ENCODE peak calls at places on chromosomes 13 and 19, in nine cellular contexts. W, O, J, B, X, L, V, S and R are unnamed samples.

GRCh38 chr13:28499579-28499978 is 4.7 kb upstream of the FLT1 start:
- DNase-seq in W (no peak), O (no peak), J (no peak), B (no peak), X (no peak), L (no peak), V (peak), S (peak), R (no peak)

GRCh38 chr13:85828094-85828684 is 29.0 kb upstream of the SLITRK6 start:
- DNase-seq in W (peak), O (peak), J (no peak), B (no peak), X (no peak), L (no peak), V (peak), S (no peak), R (no peak)

GRCh38 chr13:106515635-106516254 is 19.7 kb downstream of the EFNB2 start:
- DNase-seq in W (no peak), O (no peak), J (no peak), B (no peak), X (no peak), L (no peak), V (no peak), S (no peak), R (no peak)

GRCh38 chr13:99357149-99357596 is 50.0 kb upstream of the GPR183 start:
- DNase-seq in W (peak), O (peak), J (no peak), B (peak), X (peak), L (no peak), V (no peak), S (peak), R (no peak)

GRCh38 chr19:50812474-50812873 is 11.1 kb downstream of the KLK1 start:
- DNase-seq in W (no peak), O (no peak), J (no peak), B (no peak), X (no peak), L (no peak), V (no peak), S (no peak), R (no peak)

GRCh38 chr19:33432408-33433170 is 59.1 kb downstream of the CEBPG start:
- DNase-seq in W (no peak), O (no peak), J (no peak), B (no peak), X (no peak), L (peak), V (no peak), S (no peak), R (no peak)

GRCh38 chr13:32585625-32586021 is 629 bp upstream of the PDS5B start:
- DNase-seq in W (no peak), O (no peak), J (peak), B (peak), X (no peak), L (no peak), V (no peak), S (no peak), R (no peak)

GRCh38 chr19:33470686-33471085 is 50.9 kb downstream of the PEPD start:
- DNase-seq in W (no peak), O (no peak), J (no peak), B (no peak), X (no peak), L (peak), V (no peak), S (no peak), R (no peak)

GRCh38 chr19:10105241-10106099 is 692 bp upstream of the PPAN start:
- DNase-seq in W (no peak), O (no peak), J (no peak), B (peak), X (no peak), L (no peak), V (no peak), S (no peak), R (no peak)

GRCh38 chr19:14381689-14382474 is 638 bp downstream of the ADGRE5 start:
- DNase-seq in W (no peak), O (peak), J (peak), B (peak), X (peak), L (peak), V (peak), S (no peak), R (no peak)

GRCh38 chr19:750640-751423 is at the start of gene MISP:
- DNase-seq in W (no peak), O (no peak), J (peak), B (no peak), X (no peak), L (peak), V (peak), S (no peak), R (no peak)

GRCh38 chr13:23610187-23610576 is 40.0 kb downstream of the TNFRSF19 start:
- DNase-seq in W (no peak), O (peak), J (no peak), B (no peak), X (no peak), L (no peak), V (no peak), S (no peak), R (no peak)

GRCh38 chr13:19984430-19985218 is 26.1 kb downstream of the ZMYM2 start:
- DNase-seq in W (peak), O (peak), J (no peak), B (no peak), X (no peak), L (no peak), V (peak), S (peak), R (no peak)

GRCh38 chr13:42330991-42331390 is 59.0 kb downstream of the AKAP11 start:
- DNase-seq in W (no peak), O (peak), J (no peak), B (no peak), X (no peak), L (no peak), V (no peak), S (peak), R (no peak)

GRCh38 chr13:93951153-93951552 is 528.3 kb downstream of the DCT start:
- DNase-seq in W (no peak), O (peak), J (no peak), B (no peak), X (no peak), L (no peak), V (no peak), S (no peak), R (no peak)

GRCh38 chr13:98014766-98015165 is 61.3 kb downstream of the IPO5 start:
- DNase-seq in W (peak), O (peak), J (no peak), B (no peak), X (no peak), L (no peak), V (peak), S (peak), R (no peak)

GRCh38 chr19:38831142-38831605 is 420 bp downstream of the ECH1 start:
- DNase-seq in W (peak), O (peak), J (peak), B (no peak), X (peak), L (peak), V (peak), S (peak), R (no peak)

GRCh38 chr13:33139186-33139585 is 123.0 kb downstream of the KL start:
- DNase-seq in W (no peak), O (no peak), J (no peak), B (no peak), X (no peak), L (no peak), V (no peak), S (no peak), R (no peak)

GRCh38 chr19:18940791-18941627 is at the start of gene HOMER3:
- DNase-seq in W (no peak), O (peak), J (peak), B (peak), X (peak), L (peak), V (peak), S (peak), R (peak)

GRCh38 chr13:112896736-112897602 is 72.0 kb upstream of the MCF2L start:
- DNase-seq in W (no peak), O (no peak), J (no peak), B (no peak), X (no peak), L (peak), V (no peak), S (no peak), R (no peak)

GRCh38 chr19:49581007-49581508 is at the start of gene PRRG2:
- DNase-seq in W (no peak), O (no peak), J (peak), B (no peak), X (no peak), L (peak), V (no peak), S (no peak), R (no peak)

GRCh38 chr13:50599927-50600326 is 243.6 kb downstream of the DLEU7 start:
- DNase-seq in W (no peak), O (no peak), J (no peak), B (no peak), X (no peak), L (no peak), V (no peak), S (no peak), R (no peak)

GRCh38 chr19:44371815-44372480 is 15.5 kb upstream of the ZNF112 start:
- DNase-seq in W (no peak), O (no peak), J (no peak), B (no peak), X (no peak), L (no peak), V (no peak), S (no peak), R (no peak)

GRCh38 chr13:81133066-81133465 is 792.1 kb upstream of the SPRY2 start:
- DNase-seq in W (no peak), O (peak), J (no peak), B (no peak), X (no peak), L (no peak), V (peak), S (no peak), R (no peak)

GRCh38 chr19:14363203-14364097 is 17.8 kb upstream of the ADGRE5 start:
- DNase-seq in W (no peak), O (peak), J (peak), B (peak), X (peak), L (peak), V (peak), S (peak), R (no peak)

GRCh38 chr13:39405596-39405995 is 197.4 kb downstream of the LHFPL6 start:
- DNase-seq in W (no peak), O (no peak), J (no peak), B (no peak), X (no peak), L (no peak), V (no peak), S (no peak), R (no peak)

GRCh38 chr19:47765522-47766358 is 12.8 kb upstream of the SELENOW start:
- DNase-seq in W (no peak), O (peak), J (peak), B (peak), X (peak), L (peak), V (no peak), S (peak), R (no peak)

GRCh38 chr13:109036091-109036490 is 406.7 kb downstream of the MYO16 start:
- DNase-seq in W (no peak), O (peak), J (no peak), B (no peak), X (no peak), L (no peak), V (no peak), S (no peak), R (no peak)

GRCh38 chr19:33403973-33404304 is 30.4 kb downstream of the CEBPG start:
- DNase-seq in W (no peak), O (no peak), J (no peak), B (no peak), X (no peak), L (no peak), V (no peak), S (no peak), R (no peak)

GRCh38 chr13:110716235-110716505 is 2.7 kb downstream of the ING1 start:
- DNase-seq in W (no peak), O (peak), J (no peak), B (no peak), X (no peak), L (no peak), V (no peak), S (peak), R (no peak)

GRCh38 chr19:14674764-14675163 is at the start of gene ADGRE3:
- DNase-seq in W (no peak), O (no peak), J (no peak), B (no peak), X (no peak), L (no peak), V (no peak), S (no peak), R (no peak)

GRCh38 chr13:30789360-30789862 is 54.1 kb downstream of the ALOX5AP start:
- DNase-seq in W (no peak), O (no peak), J (no peak), B (no peak), X (no peak), L (no peak), V (no peak), S (no peak), R (no peak)

GRCh38 chr13:27140060-27140459 is 31.6 kb downstream of the USP12 start:
- DNase-seq in W (no peak), O (no peak), J (no peak), B (no peak), X (no peak), L (no peak), V (no peak), S (no peak), R (no peak)

GRCh38 chr19:36060430-36060829 is 5.7 kb downstream of the WDR62 start:
- DNase-seq in W (peak), O (peak), J (peak), B (peak), X (peak), L (no peak), V (peak), S (peak), R (peak)

GRCh38 chr13:99033814-99034213 is 56.0 kb upstream of the DOCK9 start:
- DNase-seq in W (no peak), O (peak), J (no peak), B (no peak), X (no peak), L (no peak), V (peak), S (no peak), R (no peak)

GRCh38 chr19:45477713-45478453 is 10.1 kb downstream of the FOSB start:
- DNase-seq in W (no peak), O (no peak), J (peak), B (no peak), X (no peak), L (no peak), V (peak), S (no peak), R (no peak)

GRCh38 chr19:46863818-46864629 is 3.2 kb downstream of the ARHGAP35 start:
- DNase-seq in W (no peak), O (peak), J (peak), B (no peak), X (no peak), L (no peak), V (peak), S (no peak), R (no peak)

GRCh38 chr19:55486971-55487883 is 1.0 kb upstream of the SSC5D start:
- DNase-seq in W (peak), O (peak), J (no peak), B (no peak), X (no peak), L (peak), V (peak), S (peak), R (no peak)

GRCh38 chr19:55484571-55485438 is at the start of gene NAT14:
- DNase-seq in W (no peak), O (peak), J (peak), B (peak), X (peak), L (peak), V (peak), S (peak), R (peak)

GRCh38 chr19:55486043-55486970 is 1.3 kb downstream of the NAT14 start:
- DNase-seq in W (no peak), O (no peak), J (no peak), B (no peak), X (no peak), L (peak), V (no peak), S (no peak), R (no peak)

GRCh38 chr19:55483681-55484361 is 1.2 kb upstream of the NAT14 start:
- DNase-seq in W (no peak), O (no peak), J (no peak), B (no peak), X (no peak), L (peak), V (no peak), S (no peak), R (no peak)

DNA sequence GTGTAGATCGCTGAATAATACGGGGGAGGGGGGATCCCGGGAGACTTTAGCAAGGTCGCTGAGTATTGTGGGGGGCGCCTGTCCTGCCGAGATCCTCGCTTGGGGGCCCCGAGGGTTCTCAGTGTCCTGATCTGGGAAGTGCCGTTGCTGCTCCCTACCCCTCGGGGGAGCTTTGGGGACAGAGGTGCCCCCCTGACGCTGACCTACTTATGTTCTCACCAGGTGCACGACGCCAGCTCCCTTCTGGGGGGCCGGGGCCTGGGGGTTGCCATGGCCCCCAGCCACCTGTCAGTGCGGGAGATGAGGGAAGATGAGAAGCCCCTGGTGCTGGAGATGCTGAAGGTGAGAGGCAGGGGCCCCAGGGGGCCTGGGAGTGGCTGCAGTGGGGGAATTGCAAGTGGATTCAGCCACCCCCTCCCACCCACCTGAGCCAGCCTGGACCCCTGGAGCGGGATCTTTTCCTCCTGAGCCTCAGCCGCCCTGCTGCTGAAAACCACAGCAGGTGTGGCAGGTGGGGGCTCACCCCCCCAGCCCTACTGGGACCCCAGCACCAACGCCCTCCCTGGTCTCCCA is 537 bp downstream of the NAT14 start:
- DNase-seq in W (no peak), O (no peak), J (no peak), B (no peak), X (no peak), L (peak), V (no peak), S (no peak), R (no peak)
- TF ChIP-seq CTCF in W (no peak), O (no peak), J (no peak), B (no peak), X (no peak), L (no peak), V (no peak), S (no peak), R (no peak)

GRCh38 chr19:53394974-53395839 is at the start of gene ZNF765:
- DNase-seq in W (peak), O (peak), J (peak), B (peak), X (peak), L (peak), V (peak), S (peak), R (peak)
- TF ChIP-seq CTCF in W (peak), O (peak), J (peak), B (peak), X (peak), L (peak), V (peak), S (peak), R (peak)

GRCh38 chr19:3275068-3275582 is 50.7 kb downstream of the CELF5 start:
- DNase-seq in W (no peak), O (no peak), J (peak), B (peak), X (no peak), L (no peak), V (no peak), S (no peak), R (no peak)
- TF ChIP-seq CTCF in W (peak), O (peak), J (no peak), B (peak), X (no peak), L (no peak), V (no peak), S (no peak), R (peak)

DNA sequence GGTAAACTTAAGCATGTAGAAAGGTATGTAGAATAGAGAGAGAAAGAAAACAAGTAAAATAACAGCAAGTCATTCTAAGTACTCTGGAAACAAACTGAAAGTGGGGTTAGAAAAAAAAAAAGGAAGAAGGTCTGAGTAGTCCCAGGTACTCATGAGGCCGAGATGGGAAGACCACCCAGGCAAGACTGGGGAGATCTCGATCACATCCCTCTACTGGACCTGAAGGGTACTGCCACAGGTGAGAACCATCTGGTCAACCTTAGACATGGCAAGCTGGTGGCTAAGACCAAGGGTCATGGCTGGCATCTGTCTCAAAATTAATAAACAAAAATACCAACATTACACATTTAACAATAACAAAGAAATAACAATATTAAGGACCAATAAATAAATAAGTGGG is 36.3 kb upstream of the ZNF724 start:
- DNase-seq in W (no peak), O (no peak), J (no peak), B (peak), X (no peak), L (no peak), V (no peak), S (no peak), R (no peak)
- TF ChIP-seq CTCF in W (peak), O (peak), J (no peak), B (peak), X (peak), L (no peak), V (no peak), S (no peak), R (no peak)